ENCODE peak calls at places on chromosome 12, in five cellular contexts. O is M059J, E is HCT116, X is H7, Q is skeletal muscle cell. W is an unnamed sample.

GRCh38 chr12:127667131-127667685 is 599.8 kb upstream of the TMEM132C start:
- DNase-seq in O (no peak), E (no peak), X (no peak), Q (no peak), W (no peak)

GRCh38 chr12:46210835-46211439 is 57.9 kb downstream of the SLC38A1 start:
- DNase-seq in O (no peak), E (no peak), X (no peak), Q (no peak), W (no peak)

GRCh38 chr12:46124132-46124847 is 133.9 kb upstream of the SCAF11 start:
- DNase-seq in O (peak; percentile 12), E (no peak), X (no peak), Q (no peak), W (no peak)

GRCh38 chr12:52029686-52030085 is 21.6 kb upstream of the NR4A1 start:
- DNase-seq in O (peak; percentile 87), E (no peak), X (peak; percentile 92), Q (no peak), W (no peak)

GRCh38 chr12:64318605-64319004 is 72.0 kb downstream of the C12orf56 start:
- DNase-seq in O (peak; percentile 25), E (no peak), X (peak; percentile 78), Q (peak; percentile 18), W (no peak)

GRCh38 chr12:64526859-64527258 is 74.9 kb downstream of the TBK1 start:
- DNase-seq in O (no peak), E (no peak), X (no peak), Q (no peak), W (no peak)

GRCh38 chr12:21934173-21934572 is 7.1 kb downstream of the ABCC9 start:
- DNase-seq in O (no peak), E (no peak), X (no peak), Q (no peak), W (no peak)

GRCh38 chr12:130992448-130992847 is 38.7 kb downstream of the ADGRD1 start:
- DNase-seq in O (no peak), E (no peak), X (no peak), Q (no peak), W (no peak)

GRCh38 chr12:88381456-88381855 is 198.8 kb downstream of the KITLG start:
- DNase-seq in O (no peak), E (no peak), X (no peak), Q (no peak), W (no peak)

GRCh38 chr12:76402259-76402658 is 54.0 kb upstream of the BBS10 start:
- DNase-seq in O (no peak), E (no peak), X (no peak), Q (no peak), W (no peak)

GRCh38 chr12:4134833-4135597 is 138.5 kb upstream of the CCND2 start:
- DNase-seq in O (no peak), E (no peak), X (peak; percentile 84), Q (no peak), W (no peak)

GRCh38 chr12:20150835-20151234 is 217.5 kb upstream of the PDE3A start:
- DNase-seq in O (peak; percentile 80), E (no peak), X (no peak), Q (no peak), W (no peak)

GRCh38 chr12:31959701-31960391 is 631 bp downstream of the RESF1 start:
- DNase-seq in O (peak; percentile 65), E (no peak), X (peak; percentile 36), Q (peak; percentile 6), W (peak; percentile 65)